ENCODE peak calls at places on chromosomes 7 and 10, in eight cellular contexts. Q is H7; E is stimulated activated CD4-positive, alpha-beta T cell treated with anti-CD3 and anti-CD28 coated beads, Interleukin-4, amount 100 ng/mL, for 24 hours; L is B cell; T is activated T-cell treated with anti-CD3 and anti-CD28 coated beads for 1 hour; O is T-helper 1 cell; W is neural crest cell; D is RKO. G is an unnamed sample.

GRCh38 chr7:50595538-50596102 is 30.4 kb upstream of the DDC start:
- DNase-seq in T (no peak), W (peak), E (no peak), O (peak), L (no peak), D (peak), Q (peak), G (peak)

GRCh38 chr10:94107191-94107590 is 113.5 kb downstream of the PLCE1 start:
- DNase-seq in O (no peak), E (no peak), D (no peak), L (no peak), Q (no peak), W (no peak), T (no peak), G (no peak)

GRCh38 chr10:111347386-111348005 is 270.7 kb downstream of the ADRA2A start:
- DNase-seq in T (no peak), D (no peak), L (no peak), E (no peak), Q (no peak), O (no peak), W (no peak), G (no peak)

GRCh38 chr7:46811529-46811928 is 770.4 kb downstream of the TNS3 start:
- DNase-seq in O (no peak), L (no peak), Q (no peak), D (no peak), T (no peak), W (no peak), E (no peak), G (no peak)

GRCh38 chr7:391961-392524 is 102.1 kb downstream of the FOXL3 start:
- DNase-seq in D (no peak), T (no peak), E (no peak), O (no peak), W (no peak), Q (no peak), L (no peak), G (peak)

GRCh38 chr10:71715026-71715425 is 4.6 kb downstream of the C10orf105 start:
- DNase-seq in E (no peak), D (no peak), T (no peak), O (no peak), Q (no peak), L (no peak), W (no peak), G (no peak)

GRCh38 chr10:86362566-86363183 is 3.9 kb downstream of the GRID1 start:
- DNase-seq in W (no peak), O (no peak), L (no peak), T (no peak), D (no peak), E (no peak), Q (no peak), G (no peak)

GRCh38 chr10:99276848-99277486 is 41.3 kb upstream of the HPSE2 start:
- DNase-seq in E (no peak), Q (peak), T (no peak), O (no peak), D (peak), L (no peak), W (no peak), G (no peak)

GRCh38 chr7:6164491-6164890 is 107.9 kb downstream of the CYTH3 start:
- DNase-seq in L (no peak), D (no peak), Q (peak), T (no peak), O (no peak), W (peak), E (no peak), G (peak)

GRCh38 chr10:51103818-51104217 is 29.5 kb downstream of the PRKG1 start:
- DNase-seq in W (no peak), D (no peak), L (no peak), T (no peak), E (no peak), O (no peak), Q (no peak), G (no peak)

GRCh38 chr10:9305018-9305655 is 1250.6 kb downstream of the GATA3 start:
- DNase-seq in O (peak), T (no peak), Q (no peak), L (peak), W (no peak), D (peak), E (no peak), G (no peak)

GRCh38 chr10:50554995-50555568 is 68.7 kb downstream of the SGMS1 start:
- DNase-seq in O (no peak), T (no peak), Q (no peak), W (no peak), L (no peak), E (no peak), D (no peak), G (peak)

GRCh38 chr10:119478111-119479047 is 64.1 kb downstream of the RGS10 start:
- DNase-seq in W (no peak), D (no peak), O (peak), Q (no peak), E (peak), T (no peak), L (peak), G (no peak)

GRCh38 chr7:510061-510481 is 9.6 kb downstream of the PDGFA start:
- DNase-seq in Q (no peak), T (no peak), D (no peak), E (no peak), O (no peak), W (no peak), L (no peak), G (no peak)

GRCh38 chr7:98106647-98107312 is at the start of gene LMTK2:
- DNase-seq in O (peak), E (peak), W (peak), T (peak), D (peak), Q (peak), L (peak), G (peak)

G was measured in endodermal cell.